ENCODE peak calls at places on chromosomes 4 and X, in six cellular contexts. R, S, Q, Z, Y and H are unnamed samples.

GRCh38 chr4:74503580-74503979 is 58.6 kb downstream of the AREG start:
- DNase-seq in R (no peak), S (no peak), Q (no peak), Z (no peak), Y (no peak), H (no peak)

GRCh38 chr4:108171541-108172230 is 3.0 kb upstream of the LEF1 start:
- DNase-seq in R (no peak), S (no peak), Q (no peak), Z (no peak), Y (peak; percentile 44), H (peak; percentile 47)

GRCh38 chrX:47093860-47094259 is 15.6 kb downstream of the RGN start:
- DNase-seq in R (no peak), S (no peak), Q (no peak), Z (no peak), Y (no peak), H (no peak)

GRCh38 chr4:2412534-2412884 is 5.9 kb downstream of the ZFYVE28 start:
- DNase-seq in R (peak; percentile 83), S (no peak), Q (no peak), Z (no peak), Y (peak; percentile 37), H (peak; percentile 53)

GRCh38 chr4:40243390-40243948 is 46.6 kb downstream of the RHOH start:
- DNase-seq in R (no peak), S (no peak), Q (no peak), Z (no peak), Y (no peak), H (no peak)

GRCh38 chrX:103586314-103586646 is 965 bp downstream of the TCEAL4 start:
- DNase-seq in R (no peak), S (no peak), Q (no peak), Z (no peak), Y (no peak), H (no peak)

GRCh38 chr4:6819295-6819694 is 36.8 kb downstream of the KIAA0232 start:
- DNase-seq in R (no peak), S (no peak), Q (no peak), Z (no peak), Y (no peak), H (no peak)

GRCh38 chr4:23584024-23584423 is 305.8 kb downstream of the PPARGC1A start:
- DNase-seq in R (no peak), S (no peak), Q (no peak), Z (no peak), Y (no peak), H (no peak)

GRCh38 chr4:31230579-31230978 is 510.4 kb downstream of the PCDH7 start:
- DNase-seq in R (no peak), S (no peak), Q (no peak), Z (no peak), Y (no peak), H (no peak)

GRCh38 chr4:2932561-2932950 is 30.6 kb downstream of the NOP14 start:
- DNase-seq in R (no peak), S (no peak), Q (no peak), Z (no peak), Y (no peak), H (no peak)

GRCh38 chr4:176753049-176753448 is 39.7 kb downstream of the VEGFC start:
- DNase-seq in R (no peak), S (no peak), Q (peak; percentile 86), Z (no peak), Y (no peak), H (no peak)

GRCh38 chr4:63430105-63430504 is 979.1 kb downstream of the TECRL start:
- DNase-seq in R (no peak), S (no peak), Q (no peak), Z (no peak), Y (no peak), H (no peak)

GRCh38 chrX:1529328-1529727 is 7.7 kb downstream of the P2RY8 start:
- DNase-seq in R (no peak), S (no peak), Q (no peak), Z (peak; percentile 25), Y (no peak), H (no peak)

GRCh38 chr4:158949094-158949493 is 153.8 kb upstream of the RAPGEF2 start:
- DNase-seq in R (no peak), S (no peak), Q (no peak), Z (no peak), Y (no peak), H (no peak)

GRCh38 chr4:86720508-86721068 is 126.5 kb downstream of the PTPN13 start:
- DNase-seq in R (no peak), S (no peak), Q (no peak), Z (no peak), Y (no peak), H (no peak)

GRCh38 chrX:35104626-35105025 is 162.0 kb downstream of the FAM47B start:
- DNase-seq in R (no peak), S (no peak), Q (peak; percentile 6), Z (no peak), Y (no peak), H (no peak)

GRCh38 chr4:155539746-155540145 is 126.9 kb upstream of the GUCY1A1 start:
- DNase-seq in R (no peak), S (no peak), Q (no peak), Z (no peak), Y (no peak), H (no peak)

GRCh38 chrX:12984629-12985303 is 9.9 kb downstream of the TMSB4X start:
- DNase-seq in R (peak; percentile 56), S (peak; percentile 43), Q (no peak), Z (no peak), Y (peak; percentile 40), H (peak; percentile 51)

GRCh38 chr4:69896530-69897116 is 34.2 kb upstream of the CSN1S1 start:
- DNase-seq in R (no peak), S (no peak), Q (no peak), Z (no peak), Y (no peak), H (no peak)

GRCh38 chr4:87093443-87094123 is 126.8 kb downstream of the KLHL8 start:
- DNase-seq in R (peak; percentile 68), S (peak; percentile 55), Q (no peak), Z (no peak), Y (peak; percentile 6), H (peak; percentile 14)

GRCh38 chrX:40671126-40671525 is 23.8 kb upstream of the CXorf38 start:
- DNase-seq in R (no peak), S (no peak), Q (no peak), Z (no peak), Y (no peak), H (no peak)

GRCh38 chr4:163679189-163679588 is 184.7 kb downstream of the TMA16 start:
- DNase-seq in R (peak; percentile 5), S (peak; percentile 12), Q (no peak), Z (no peak), Y (no peak), H (no peak)

GRCh38 chrX:1462596-1463251 is 10.0 kb upstream of the ASMTL start:
- DNase-seq in R (peak; percentile 60), S (no peak), Q (no peak), Z (peak; percentile 74), Y (peak; percentile 29), H (peak; percentile 78)

GRCh38 chr4:178937130-178937529 is 1494.9 kb upstream of the AGA start:
- DNase-seq in R (no peak), S (peak; percentile 1), Q (no peak), Z (no peak), Y (no peak), H (no peak)

GRCh38 chrX:64205441-64205734 is at the start of gene AMER1:
- DNase-seq in R (no peak), S (no peak), Q (no peak), Z (no peak), Y (no peak), H (no peak)

GRCh38 chrX:25025615-25026014 is 9.8 kb upstream of the ARX start:
- DNase-seq in R (no peak), S (no peak), Q (no peak), Z (no peak), Y (no peak), H (no peak)

GRCh38 chrX:25023908-25024307 is 8.1 kb upstream of the ARX start:
- DNase-seq in R (no peak), S (no peak), Q (no peak), Z (no peak), Y (no peak), H (no peak)

GRCh38 chrX:25034889-25035288 is 19.1 kb upstream of the ARX start:
- DNase-seq in R (peak; percentile 29), S (no peak), Q (no peak), Z (no peak), Y (no peak), H (no peak)

GRCh38 chrX:25028726-25029125 is 13.0 kb upstream of the ARX start:
- DNase-seq in R (no peak), S (no peak), Q (no peak), Z (no peak), Y (no peak), H (no peak)

DNA sequence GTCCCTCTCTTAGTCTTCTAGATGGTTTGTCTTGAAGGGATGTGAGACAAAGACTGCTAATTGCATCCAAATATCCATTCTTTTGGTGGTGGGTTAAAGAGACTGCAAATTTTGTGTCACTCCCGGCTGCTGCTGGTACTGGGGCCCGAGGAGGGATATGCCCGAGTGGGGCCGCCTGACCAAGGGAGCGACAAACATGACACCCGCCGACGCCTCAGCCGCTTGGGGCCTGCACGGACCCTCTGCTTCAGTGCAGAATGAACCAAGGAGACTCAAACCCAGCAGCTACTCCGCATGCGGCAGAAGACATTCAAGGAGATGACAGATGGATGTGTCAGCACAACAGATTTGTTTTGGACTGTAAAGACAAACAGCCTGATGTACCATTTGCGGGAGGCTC is 13.5 kb upstream of the ARX start:
- DNase-seq in R (no peak), S (no peak), Q (no peak), Z (no peak), Y (no peak), H (no peak)
- H3K27ac ChIP-seq in R (no peak overlapping the region), S (no peak overlapping the region), Q (no peak overlapping the region), Z (no peak overlapping the region), Y (no peak overlapping the region), H (no peak overlapping the region)

DNA sequence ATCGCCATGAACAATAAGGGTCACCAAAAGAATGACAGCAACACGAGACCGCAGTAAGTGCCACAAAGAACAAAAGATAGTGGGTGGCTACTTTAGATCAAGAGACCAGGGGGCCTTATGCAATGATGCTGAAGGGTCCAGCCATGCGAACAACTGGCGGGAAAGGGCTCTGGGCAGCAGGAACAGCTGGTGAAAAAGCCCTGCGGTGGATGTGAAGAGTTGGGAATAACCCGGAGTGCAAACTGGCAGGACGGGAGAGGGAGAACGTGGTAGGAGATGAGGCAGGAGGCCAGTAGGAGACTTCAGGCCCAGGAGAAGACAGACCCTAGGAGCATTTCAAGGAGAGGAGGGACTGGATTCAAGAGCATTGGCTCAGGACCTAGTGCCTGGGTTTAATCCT is 120.2 kb downstream of the AFAP1 start:
- DNase-seq in R (no peak), S (no peak), Q (no peak), Z (no peak), Y (no peak), H (no peak)
- H3K27ac ChIP-seq in R (no peak overlapping the region), S (peak overlapping the region; percentile 74), Q (no peak overlapping the region), Z (no peak overlapping the region), Y (no peak overlapping the region), H (no peak overlapping the region)

DNA sequence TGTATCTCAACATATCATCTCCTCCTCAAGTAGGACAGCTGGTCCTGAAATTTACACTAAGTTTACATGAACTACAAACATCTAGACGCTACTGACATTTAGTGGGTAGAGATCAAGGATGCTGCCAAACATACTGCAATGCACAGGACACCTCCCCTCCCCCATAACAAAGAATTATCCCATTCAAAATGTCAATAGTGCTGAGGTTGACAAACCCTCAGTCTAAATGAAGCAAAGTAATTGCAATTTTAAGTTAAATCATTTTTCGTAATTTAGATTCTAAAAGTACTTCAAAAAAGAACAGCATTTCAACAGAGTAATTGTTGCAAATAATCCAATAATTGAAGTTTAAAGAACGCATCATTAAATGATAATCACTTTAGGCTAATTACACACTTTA is 1.2 kb downstream of the PRMT9 start:
- DNase-seq in R (peak; percentile 4), S (no peak), Q (no peak), Z (no peak), Y (no peak), H (no peak)
- H3K27ac ChIP-seq in R (no peak overlapping the region), S (no peak overlapping the region), Q (no peak overlapping the region), Z (no peak overlapping the region), Y (peak overlapping the region; percentile 93), H (no peak overlapping the region)

GRCh38 chr4:165874799-165875371 is 1.8 kb downstream of the TLL1 start:
- DNase-seq in R (no peak), S (peak; percentile 5), Q (no peak), Z (no peak), Y (no peak), H (no peak)
- H3K27ac ChIP-seq in R (no peak overlapping the region), S (peak overlapping the region; percentile 54), Q (no peak overlapping the region), Z (peak overlapping the region; percentile 49), Y (no peak overlapping the region), H (no peak overlapping the region)